ENCODE peak calls at places on chromosomes 16 and 17, in eight cellular contexts. One of them, this sample, is unnamed. For H3K27me3, the result is how much of the 10 kb centered on the place peaks cover.

GRCh38 chr17:31391496-31391949 is at the start of gene RAB11FIP4:
- DNase-seq in lung: no peak
- DNase-seq in transverse colon: no peak
- DNase-seq in adrenal gland: no peak
- DNase-seq in AG04450: no peak
- DNase-seq in right atrium auricular region: no peak
- DNase-seq in heart left ventricle: no peak
- DNase-seq in bronchial epithelial cell: no peak
- DNase-seq in this sample: peak

GRCh38 chr16:60346256-60346655 is 1612.1 kb upstream of the GOT2 start:
- DNase-seq in lung: no peak
- DNase-seq in transverse colon: no peak
- DNase-seq in adrenal gland: no peak
- DNase-seq in AG04450: no peak
- DNase-seq in right atrium auricular region: no peak
- DNase-seq in heart left ventricle: no peak
- DNase-seq in bronchial epithelial cell: no peak
- DNase-seq in this sample: no peak

GRCh38 chr16:83995756-83996155 is 27.7 kb downstream of the NECAB2 start:
- DNase-seq in lung: no peak
- DNase-seq in transverse colon: peak
- DNase-seq in adrenal gland: peak
- DNase-seq in AG04450: no peak
- DNase-seq in right atrium auricular region: no peak
- DNase-seq in heart left ventricle: peak
- DNase-seq in bronchial epithelial cell: peak
- DNase-seq in this sample: peak

GRCh38 chr17:1735834-1736347 is 6.8 kb upstream of the SERPINF2 start:
- DNase-seq in lung: no peak
- DNase-seq in transverse colon: no peak
- DNase-seq in adrenal gland: no peak
- DNase-seq in AG04450: no peak
- DNase-seq in right atrium auricular region: no peak
- DNase-seq in heart left ventricle: no peak
- DNase-seq in bronchial epithelial cell: no peak
- DNase-seq in this sample: peak

GRCh38 chr17:83192161-83192788 is 112.9 kb downstream of the METRNL start:
- DNase-seq in lung: no peak
- DNase-seq in transverse colon: peak
- DNase-seq in adrenal gland: no peak
- DNase-seq in AG04450: no peak
- DNase-seq in right atrium auricular region: peak
- DNase-seq in heart left ventricle: peak
- DNase-seq in bronchial epithelial cell: no peak
- DNase-seq in this sample: no peak

GRCh38 chr17:49371178-49371834 is 9.3 kb upstream of the ZNF652 start:
- DNase-seq in lung: no peak
- DNase-seq in transverse colon: no peak
- DNase-seq in adrenal gland: no peak
- DNase-seq in AG04450: no peak
- DNase-seq in right atrium auricular region: no peak
- DNase-seq in heart left ventricle: no peak
- DNase-seq in bronchial epithelial cell: peak
- DNase-seq in this sample: peak

GRCh38 chr16:55552621-55553020 is 13.9 kb upstream of the CAPNS2 start:
- DNase-seq in lung: no peak
- DNase-seq in transverse colon: no peak
- DNase-seq in adrenal gland: no peak
- DNase-seq in AG04450: no peak
- DNase-seq in right atrium auricular region: no peak
- DNase-seq in heart left ventricle: no peak
- DNase-seq in bronchial epithelial cell: peak
- DNase-seq in this sample: no peak

GRCh38 chr16:77677129-77677528 is 45.2 kb upstream of the NUDT7 start:
- DNase-seq in lung: no peak
- DNase-seq in transverse colon: no peak
- DNase-seq in adrenal gland: no peak
- DNase-seq in AG04450: no peak
- DNase-seq in right atrium auricular region: no peak
- DNase-seq in heart left ventricle: no peak
- DNase-seq in bronchial epithelial cell: peak
- DNase-seq in this sample: no peak

GRCh38 chr16:67873435-67874146 is 739 bp downstream of the EDC4 start:
- DNase-seq in lung: no peak
- DNase-seq in transverse colon: peak
- DNase-seq in adrenal gland: no peak
- DNase-seq in AG04450: no peak
- DNase-seq in right atrium auricular region: no peak
- DNase-seq in heart left ventricle: no peak
- DNase-seq in bronchial epithelial cell: no peak
- DNase-seq in this sample: peak

GRCh38 chr16:67872631-67873434 is at the start of gene EDC4:
- DNase-seq in lung: peak
- DNase-seq in transverse colon: peak
- DNase-seq in adrenal gland: peak
- DNase-seq in AG04450: peak
- DNase-seq in right atrium auricular region: peak
- DNase-seq in heart left ventricle: peak
- DNase-seq in bronchial epithelial cell: no peak
- DNase-seq in this sample: peak

GRCh38 chr16:67874147-67874771 is 1.4 kb downstream of the EDC4 start:
- DNase-seq in lung: no peak
- DNase-seq in transverse colon: no peak
- DNase-seq in adrenal gland: no peak
- DNase-seq in AG04450: no peak
- DNase-seq in right atrium auricular region: no peak
- DNase-seq in heart left ventricle: no peak
- DNase-seq in bronchial epithelial cell: no peak
- DNase-seq in this sample: peak

GRCh38 chr16:67871256-67871655 is 1.6 kb upstream of the EDC4 start:
- DNase-seq in lung: no peak
- DNase-seq in transverse colon: no peak
- DNase-seq in adrenal gland: no peak
- DNase-seq in AG04450: no peak
- DNase-seq in right atrium auricular region: no peak
- DNase-seq in heart left ventricle: no peak
- DNase-seq in bronchial epithelial cell: no peak
- DNase-seq in this sample: no peak

DNA sequence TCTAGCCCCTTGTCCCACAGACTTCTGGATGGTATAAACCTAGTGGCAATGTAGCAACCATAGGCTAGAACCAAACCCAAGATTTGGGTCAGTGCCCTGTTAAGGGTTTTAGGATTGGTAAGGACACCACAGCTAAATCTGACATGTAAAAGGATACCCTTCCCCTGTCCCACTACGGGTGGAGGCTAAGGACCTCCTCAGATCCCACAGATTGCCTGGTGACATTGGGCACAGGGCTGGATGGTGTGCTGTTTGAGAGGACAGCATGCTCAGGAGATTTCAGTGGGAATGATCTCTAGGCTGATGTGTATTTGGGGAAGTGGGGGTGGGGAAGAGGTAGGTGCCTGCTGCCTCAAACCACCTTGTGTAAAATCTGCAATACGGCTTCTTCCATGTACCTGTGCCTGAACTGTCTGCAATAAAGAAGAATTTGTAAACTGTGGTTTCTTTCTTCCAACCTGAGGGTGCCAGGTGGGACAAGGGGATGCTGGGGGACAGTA is 671 bp upstream of the EDC4 start:
- DNase-seq in lung: no peak
- DNase-seq in transverse colon: no peak
- DNase-seq in adrenal gland: no peak
- DNase-seq in AG04450: no peak
- DNase-seq in right atrium auricular region: no peak
- DNase-seq in heart left ventricle: no peak
- DNase-seq in bronchial epithelial cell: no peak
- DNase-seq in this sample: no peak
- H3K4me3 ChIP-seq in lung: no peak
- H3K4me3 ChIP-seq in transverse colon: no peak
- H3K4me3 ChIP-seq in adrenal gland: no peak
- H3K4me3 ChIP-seq in AG04450: no peak
- H3K4me3 ChIP-seq in right atrium auricular region: no peak
- H3K4me3 ChIP-seq in heart left ventricle: no peak
- H3K4me3 ChIP-seq in bronchial epithelial cell: no peak
- H3K4me3 ChIP-seq in this sample: peak

GRCh38 chr17:80471922-80472321 is 4.5 kb downstream of the NPTX1 start:
- DNase-seq in lung: no peak
- DNase-seq in transverse colon: no peak
- DNase-seq in adrenal gland: no peak
- DNase-seq in AG04450: no peak
- DNase-seq in right atrium auricular region: no peak
- DNase-seq in heart left ventricle: no peak
- DNase-seq in bronchial epithelial cell: no peak
- DNase-seq in this sample: no peak

GRCh38 chr17:80473701-80474100 is 2.7 kb downstream of the NPTX1 start:
- DNase-seq in lung: no peak
- DNase-seq in transverse colon: no peak
- DNase-seq in adrenal gland: no peak
- DNase-seq in AG04450: no peak
- DNase-seq in right atrium auricular region: no peak
- DNase-seq in heart left ventricle: no peak
- DNase-seq in bronchial epithelial cell: no peak
- DNase-seq in this sample: no peak

GRCh38 chr17:80474231-80474932 is 2.0 kb downstream of the NPTX1 start:
- DNase-seq in lung: no peak
- DNase-seq in transverse colon: no peak
- DNase-seq in adrenal gland: no peak
- DNase-seq in AG04450: no peak
- DNase-seq in right atrium auricular region: no peak
- DNase-seq in heart left ventricle: no peak
- DNase-seq in bronchial epithelial cell: no peak
- DNase-seq in this sample: peak

GRCh38 chr17:80474933-80475915 is 1.2 kb downstream of the NPTX1 start:
- DNase-seq in lung: no peak
- DNase-seq in transverse colon: no peak
- DNase-seq in adrenal gland: no peak
- DNase-seq in AG04450: no peak
- DNase-seq in right atrium auricular region: no peak
- DNase-seq in heart left ventricle: no peak
- DNase-seq in bronchial epithelial cell: no peak
- DNase-seq in this sample: peak

GRCh38 chr17:80472996-80473395 is 3.4 kb downstream of the NPTX1 start:
- DNase-seq in lung: no peak
- DNase-seq in transverse colon: no peak
- DNase-seq in adrenal gland: no peak
- DNase-seq in AG04450: no peak
- DNase-seq in right atrium auricular region: no peak
- DNase-seq in heart left ventricle: no peak
- DNase-seq in bronchial epithelial cell: no peak
- DNase-seq in this sample: no peak
- H3K27me3 ChIP-seq in lung: under half
- H3K27me3 ChIP-seq in transverse colon: half or more
- H3K27me3 ChIP-seq in adrenal gland: under half
- H3K27me3 ChIP-seq in AG04450: half or more
- H3K27me3 ChIP-seq in right atrium auricular region: under half
- H3K27me3 ChIP-seq in heart left ventricle: half or more
- H3K27me3 ChIP-seq in bronchial epithelial cell: under half
- H3K27me3 ChIP-seq in this sample: half or more

DNA sequence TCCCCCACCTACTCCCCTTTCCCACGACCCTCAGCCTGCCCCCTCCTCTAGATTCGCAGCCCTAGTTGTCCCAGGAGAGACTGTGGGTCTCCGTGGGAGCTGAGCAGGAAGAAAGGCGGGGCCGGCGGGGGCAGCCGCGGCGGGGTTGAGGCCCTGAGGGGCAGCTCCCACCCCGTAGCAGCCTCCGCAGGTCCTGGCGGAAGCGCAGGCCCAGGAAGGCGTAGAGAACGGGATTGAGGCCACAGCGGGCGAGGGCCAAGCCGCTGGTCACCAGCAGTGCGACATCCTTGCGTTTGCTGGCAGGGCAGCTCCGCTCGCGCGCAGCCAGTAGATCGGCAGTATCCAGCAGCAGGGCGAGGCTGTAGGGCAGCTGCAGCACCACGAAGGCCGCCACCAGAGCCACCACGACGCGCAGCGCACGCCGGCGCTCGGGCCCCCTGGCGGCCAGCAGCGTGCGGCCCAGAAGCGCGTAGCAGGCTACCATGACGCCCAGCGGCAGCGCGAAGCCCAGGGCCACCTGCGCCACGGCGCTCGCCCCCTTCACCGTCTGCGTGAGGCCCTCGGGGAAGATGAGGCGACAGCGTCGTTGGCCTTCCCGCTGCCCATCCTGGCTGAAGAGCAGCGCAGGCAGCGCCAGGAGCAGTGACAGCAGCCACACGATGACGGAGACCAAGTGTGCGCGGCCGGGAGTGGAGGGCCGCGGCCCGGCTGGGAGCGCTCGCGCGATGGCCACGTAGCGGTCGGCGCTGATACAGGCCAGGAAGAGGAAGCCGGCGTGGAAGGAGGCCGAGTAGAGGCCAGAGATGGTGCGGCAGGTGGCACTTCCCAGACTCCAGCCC is 1.9 kb downstream of the CCR10 start:
- DNase-seq in lung: peak
- DNase-seq in transverse colon: peak
- DNase-seq in adrenal gland: peak
- DNase-seq in AG04450: no peak
- DNase-seq in right atrium auricular region: peak
- DNase-seq in heart left ventricle: peak
- DNase-seq in bronchial epithelial cell: peak
- DNase-seq in this sample: peak
- H3K4me3 ChIP-seq in lung: peak
- H3K4me3 ChIP-seq in transverse colon: peak
- H3K4me3 ChIP-seq in adrenal gland: no peak
- H3K4me3 ChIP-seq in AG04450: peak
- H3K4me3 ChIP-seq in right atrium auricular region: peak
- H3K4me3 ChIP-seq in heart left ventricle: peak
- H3K4me3 ChIP-seq in bronchial epithelial cell: peak
- H3K4me3 ChIP-seq in this sample: peak

GRCh38 chr17:66893863-66894262 is 58.9 kb downstream of the CACNG5 start:
- DNase-seq in lung: no peak
- DNase-seq in transverse colon: no peak
- DNase-seq in adrenal gland: no peak
- DNase-seq in AG04450: no peak
- DNase-seq in right atrium auricular region: no peak
- DNase-seq in heart left ventricle: no peak
- DNase-seq in bronchial epithelial cell: no peak
- DNase-seq in this sample: no peak

GRCh38 chr17:66892286-66892685 is 57.4 kb downstream of the CACNG5 start:
- DNase-seq in lung: no peak
- DNase-seq in transverse colon: no peak
- DNase-seq in adrenal gland: no peak
- DNase-seq in AG04450: no peak
- DNase-seq in right atrium auricular region: no peak
- DNase-seq in heart left ventricle: no peak
- DNase-seq in bronchial epithelial cell: no peak
- DNase-seq in this sample: no peak

GRCh38 chr17:66889480-66890230 is 54.7 kb downstream of the CACNG5 start:
- DNase-seq in lung: no peak
- DNase-seq in transverse colon: no peak
- DNase-seq in adrenal gland: no peak
- DNase-seq in AG04450: no peak
- DNase-seq in right atrium auricular region: no peak
- DNase-seq in heart left ventricle: no peak
- DNase-seq in bronchial epithelial cell: peak
- DNase-seq in this sample: no peak

GRCh38 chr17:66897141-66897540 is 62.2 kb downstream of the CACNG5 start:
- DNase-seq in lung: no peak
- DNase-seq in transverse colon: no peak
- DNase-seq in adrenal gland: no peak
- DNase-seq in AG04450: no peak
- DNase-seq in right atrium auricular region: no peak
- DNase-seq in heart left ventricle: no peak
- DNase-seq in bronchial epithelial cell: no peak
- DNase-seq in this sample: no peak

DNA sequence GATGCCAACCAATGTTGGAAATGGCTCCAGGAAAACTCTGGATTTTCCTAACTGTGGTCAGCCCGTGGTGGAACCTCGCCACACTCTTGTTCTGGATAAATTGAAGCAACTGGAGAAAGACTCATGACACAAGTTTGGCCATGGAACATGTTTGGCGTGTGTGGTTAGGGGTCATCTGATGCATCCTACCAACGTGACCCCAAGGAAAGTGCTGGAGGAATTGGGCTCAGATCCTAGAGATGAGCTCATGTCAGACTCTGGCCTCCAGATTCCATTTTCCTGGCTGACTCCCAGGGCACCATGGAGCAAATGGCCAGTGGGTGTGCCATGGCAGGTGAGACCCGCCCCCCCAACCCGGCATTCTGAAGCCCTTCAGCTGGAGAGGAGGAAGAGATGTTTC is 58.5 kb downstream of the CACNG5 start:
- DNase-seq in lung: no peak
- DNase-seq in transverse colon: no peak
- DNase-seq in adrenal gland: no peak
- DNase-seq in AG04450: no peak
- DNase-seq in right atrium auricular region: no peak
- DNase-seq in heart left ventricle: no peak
- DNase-seq in bronchial epithelial cell: no peak
- DNase-seq in this sample: no peak
- H3K27me3 ChIP-seq in lung: under half
- H3K27me3 ChIP-seq in transverse colon: under half
- H3K27me3 ChIP-seq in adrenal gland: under half
- H3K27me3 ChIP-seq in AG04450: under half
- H3K27me3 ChIP-seq in right atrium auricular region: under half
- H3K27me3 ChIP-seq in heart left ventricle: under half
- H3K27me3 ChIP-seq in bronchial epithelial cell: under half
- H3K27me3 ChIP-seq in this sample: under half

This sample was measured in H7.